ENCODE peak calls at places on chromosomes 16 and 17, in eight cellular contexts. One of them, this sample, is unnamed.

GRCh38 chr16:85651822-85652430 is 36.8 kb downstream of the GINS2 start:
- DNase-seq in KG1: no peak
- DNase-seq in nephron progenitor cell: no peak
- DNase-seq in OCI-LY7: no peak
- DNase-seq in NCI-H2171 treated with DMSO at 0.1 percent for 48 hours: peak
- DNase-seq in psoas muscle: peak
- DNase-seq in stimulated activated CD8-positive, alpha-beta memory T cell treated with anti-CD3 and anti-CD28 coated beads, Interleukin-15, amount 100 ng/mL, for 1 hour: no peak
- DNase-seq in GM23248: no peak
- DNase-seq in this sample: no peak

GRCh38 chr17:18129041-18129502 is 20.5 kb downstream of the MYO15A start:
- DNase-seq in KG1: no peak
- DNase-seq in nephron progenitor cell: no peak
- DNase-seq in OCI-LY7: no peak
- DNase-seq in NCI-H2171 treated with DMSO at 0.1 percent for 48 hours: no peak
- DNase-seq in psoas muscle: no peak
- DNase-seq in stimulated activated CD8-positive, alpha-beta memory T cell treated with anti-CD3 and anti-CD28 coated beads, Interleukin-15, amount 100 ng/mL, for 1 hour: no peak
- DNase-seq in GM23248: peak
- DNase-seq in this sample: peak

GRCh38 chr17:47252209-47252608 is 1.4 kb upstream of the ITGB3 start:
- DNase-seq in KG1: no peak
- DNase-seq in nephron progenitor cell: no peak
- DNase-seq in OCI-LY7: no peak
- DNase-seq in NCI-H2171 treated with DMSO at 0.1 percent for 48 hours: no peak
- DNase-seq in psoas muscle: no peak
- DNase-seq in stimulated activated CD8-positive, alpha-beta memory T cell treated with anti-CD3 and anti-CD28 coated beads, Interleukin-15, amount 100 ng/mL, for 1 hour: no peak
- DNase-seq in GM23248: no peak
- DNase-seq in this sample: no peak

GRCh38 chr17:8696951-8697745 is 47.5 kb downstream of the CCDC42 start:
- DNase-seq in KG1: no peak
- DNase-seq in nephron progenitor cell: peak
- DNase-seq in OCI-LY7: no peak
- DNase-seq in NCI-H2171 treated with DMSO at 0.1 percent for 48 hours: no peak
- DNase-seq in psoas muscle: no peak
- DNase-seq in stimulated activated CD8-positive, alpha-beta memory T cell treated with anti-CD3 and anti-CD28 coated beads, Interleukin-15, amount 100 ng/mL, for 1 hour: no peak
- DNase-seq in GM23248: no peak
- DNase-seq in this sample: no peak

GRCh38 chr17:61476476-61477203 is 24.4 kb downstream of the TBX4 start:
- DNase-seq in KG1: no peak
- DNase-seq in nephron progenitor cell: no peak
- DNase-seq in OCI-LY7: no peak
- DNase-seq in NCI-H2171 treated with DMSO at 0.1 percent for 48 hours: no peak
- DNase-seq in psoas muscle: no peak
- DNase-seq in stimulated activated CD8-positive, alpha-beta memory T cell treated with anti-CD3 and anti-CD28 coated beads, Interleukin-15, amount 100 ng/mL, for 1 hour: no peak
- DNase-seq in GM23248: no peak
- DNase-seq in this sample: no peak

GRCh38 chr17:82645516-82645915 is 2.7 kb downstream of the WDR45B start:
- DNase-seq in KG1: no peak
- DNase-seq in nephron progenitor cell: no peak
- DNase-seq in OCI-LY7: no peak
- DNase-seq in NCI-H2171 treated with DMSO at 0.1 percent for 48 hours: no peak
- DNase-seq in psoas muscle: no peak
- DNase-seq in stimulated activated CD8-positive, alpha-beta memory T cell treated with anti-CD3 and anti-CD28 coated beads, Interleukin-15, amount 100 ng/mL, for 1 hour: no peak
- DNase-seq in GM23248: peak
- DNase-seq in this sample: no peak

GRCh38 chr17:68036304-68037147 is 991 bp downstream of the KPNA2 start:
- DNase-seq in KG1: no peak
- DNase-seq in nephron progenitor cell: no peak
- DNase-seq in OCI-LY7: peak
- DNase-seq in NCI-H2171 treated with DMSO at 0.1 percent for 48 hours: no peak
- DNase-seq in psoas muscle: no peak
- DNase-seq in stimulated activated CD8-positive, alpha-beta memory T cell treated with anti-CD3 and anti-CD28 coated beads, Interleukin-15, amount 100 ng/mL, for 1 hour: no peak
- DNase-seq in GM23248: peak
- DNase-seq in this sample: no peak

GRCh38 chr17:50469005-50469605 is 425 bp upstream of the CHAD start:
- DNase-seq in KG1: no peak
- DNase-seq in nephron progenitor cell: peak
- DNase-seq in OCI-LY7: no peak
- DNase-seq in NCI-H2171 treated with DMSO at 0.1 percent for 48 hours: no peak
- DNase-seq in psoas muscle: no peak
- DNase-seq in stimulated activated CD8-positive, alpha-beta memory T cell treated with anti-CD3 and anti-CD28 coated beads, Interleukin-15, amount 100 ng/mL, for 1 hour: no peak
- DNase-seq in GM23248: peak
- DNase-seq in this sample: no peak

GRCh38 chr17:50359005-50359699 is 13.2 kb downstream of the XYLT2 start:
- DNase-seq in KG1: no peak
- DNase-seq in nephron progenitor cell: no peak
- DNase-seq in OCI-LY7: no peak
- DNase-seq in NCI-H2171 treated with DMSO at 0.1 percent for 48 hours: no peak
- DNase-seq in psoas muscle: no peak
- DNase-seq in stimulated activated CD8-positive, alpha-beta memory T cell treated with anti-CD3 and anti-CD28 coated beads, Interleukin-15, amount 100 ng/mL, for 1 hour: no peak
- DNase-seq in GM23248: no peak
- DNase-seq in this sample: no peak

GRCh38 chr17:68184141-68184571 is 63.7 kb upstream of the AMZ2 start:
- DNase-seq in KG1: no peak
- DNase-seq in nephron progenitor cell: no peak
- DNase-seq in OCI-LY7: no peak
- DNase-seq in NCI-H2171 treated with DMSO at 0.1 percent for 48 hours: no peak
- DNase-seq in psoas muscle: no peak
- DNase-seq in stimulated activated CD8-positive, alpha-beta memory T cell treated with anti-CD3 and anti-CD28 coated beads, Interleukin-15, amount 100 ng/mL, for 1 hour: no peak
- DNase-seq in GM23248: no peak
- DNase-seq in this sample: no peak

GRCh38 chr17:78179372-78179771 is 7.5 kb downstream of the TK1 start:
- DNase-seq in KG1: no peak
- DNase-seq in nephron progenitor cell: no peak
- DNase-seq in OCI-LY7: no peak
- DNase-seq in NCI-H2171 treated with DMSO at 0.1 percent for 48 hours: no peak
- DNase-seq in psoas muscle: peak
- DNase-seq in stimulated activated CD8-positive, alpha-beta memory T cell treated with anti-CD3 and anti-CD28 coated beads, Interleukin-15, amount 100 ng/mL, for 1 hour: no peak
- DNase-seq in GM23248: peak
- DNase-seq in this sample: no peak

GRCh38 chr16:85759631-85760419 is 8.9 kb upstream of the C16orf74 start:
- DNase-seq in KG1: peak
- DNase-seq in nephron progenitor cell: no peak
- DNase-seq in OCI-LY7: peak
- DNase-seq in NCI-H2171 treated with DMSO at 0.1 percent for 48 hours: peak
- DNase-seq in psoas muscle: no peak
- DNase-seq in stimulated activated CD8-positive, alpha-beta memory T cell treated with anti-CD3 and anti-CD28 coated beads, Interleukin-15, amount 100 ng/mL, for 1 hour: no peak
- DNase-seq in GM23248: peak
- DNase-seq in this sample: no peak

GRCh38 chr16:27844826-27845225 is 218.7 kb downstream of the GSG1L start:
- DNase-seq in KG1: no peak
- DNase-seq in nephron progenitor cell: no peak
- DNase-seq in OCI-LY7: no peak
- DNase-seq in NCI-H2171 treated with DMSO at 0.1 percent for 48 hours: no peak
- DNase-seq in psoas muscle: no peak
- DNase-seq in stimulated activated CD8-positive, alpha-beta memory T cell treated with anti-CD3 and anti-CD28 coated beads, Interleukin-15, amount 100 ng/mL, for 1 hour: no peak
- DNase-seq in GM23248: no peak
- DNase-seq in this sample: no peak

GRCh38 chr17:43591750-43592562 is 45.8 kb upstream of the ETV4 start:
- DNase-seq in KG1: no peak
- DNase-seq in nephron progenitor cell: peak
- DNase-seq in OCI-LY7: no peak
- DNase-seq in NCI-H2171 treated with DMSO at 0.1 percent for 48 hours: no peak
- DNase-seq in psoas muscle: peak
- DNase-seq in stimulated activated CD8-positive, alpha-beta memory T cell treated with anti-CD3 and anti-CD28 coated beads, Interleukin-15, amount 100 ng/mL, for 1 hour: no peak
- DNase-seq in GM23248: peak
- DNase-seq in this sample: peak

GRCh38 chr17:58335779-58336455 is 7.3 kb upstream of the TSPOAP1 start:
- DNase-seq in KG1: peak
- DNase-seq in nephron progenitor cell: no peak
- DNase-seq in OCI-LY7: peak
- DNase-seq in NCI-H2171 treated with DMSO at 0.1 percent for 48 hours: no peak
- DNase-seq in psoas muscle: no peak
- DNase-seq in stimulated activated CD8-positive, alpha-beta memory T cell treated with anti-CD3 and anti-CD28 coated beads, Interleukin-15, amount 100 ng/mL, for 1 hour: no peak
- DNase-seq in GM23248: no peak
- DNase-seq in this sample: no peak

GRCh38 chr16:27526169-27526568 is 23.5 kb downstream of the GTF3C1 start:
- DNase-seq in KG1: no peak
- DNase-seq in nephron progenitor cell: no peak
- DNase-seq in OCI-LY7: no peak
- DNase-seq in NCI-H2171 treated with DMSO at 0.1 percent for 48 hours: peak
- DNase-seq in psoas muscle: peak
- DNase-seq in stimulated activated CD8-positive, alpha-beta memory T cell treated with anti-CD3 and anti-CD28 coated beads, Interleukin-15, amount 100 ng/mL, for 1 hour: no peak
- DNase-seq in GM23248: no peak
- DNase-seq in this sample: no peak

GRCh38 chr17:42773290-42774035 is at the start of gene VPS25:
- DNase-seq in KG1: peak
- DNase-seq in nephron progenitor cell: peak
- DNase-seq in OCI-LY7: peak
- DNase-seq in NCI-H2171 treated with DMSO at 0.1 percent for 48 hours: peak
- DNase-seq in psoas muscle: peak
- DNase-seq in stimulated activated CD8-positive, alpha-beta memory T cell treated with anti-CD3 and anti-CD28 coated beads, Interleukin-15, amount 100 ng/mL, for 1 hour: peak
- DNase-seq in GM23248: peak
- DNase-seq in this sample: peak

GRCh38 chr16:2031081-2031577 is 4.4 kb downstream of the NHERF2 start:
- DNase-seq in KG1: no peak
- DNase-seq in nephron progenitor cell: no peak
- DNase-seq in OCI-LY7: no peak
- DNase-seq in NCI-H2171 treated with DMSO at 0.1 percent for 48 hours: no peak
- DNase-seq in psoas muscle: peak
- DNase-seq in stimulated activated CD8-positive, alpha-beta memory T cell treated with anti-CD3 and anti-CD28 coated beads, Interleukin-15, amount 100 ng/mL, for 1 hour: no peak
- DNase-seq in GM23248: no peak
- DNase-seq in this sample: no peak

GRCh38 chr17:80397686-80398085 is 17.3 kb upstream of the ENDOV start:
- DNase-seq in KG1: no peak
- DNase-seq in nephron progenitor cell: no peak
- DNase-seq in OCI-LY7: no peak
- DNase-seq in NCI-H2171 treated with DMSO at 0.1 percent for 48 hours: no peak
- DNase-seq in psoas muscle: no peak
- DNase-seq in stimulated activated CD8-positive, alpha-beta memory T cell treated with anti-CD3 and anti-CD28 coated beads, Interleukin-15, amount 100 ng/mL, for 1 hour: no peak
- DNase-seq in GM23248: no peak
- DNase-seq in this sample: no peak

GRCh38 chr17:52106638-52107261 is 51.8 kb downstream of the CA10 start:
- DNase-seq in KG1: peak
- DNase-seq in nephron progenitor cell: peak
- DNase-seq in OCI-LY7: peak
- DNase-seq in NCI-H2171 treated with DMSO at 0.1 percent for 48 hours: peak
- DNase-seq in psoas muscle: peak
- DNase-seq in stimulated activated CD8-positive, alpha-beta memory T cell treated with anti-CD3 and anti-CD28 coated beads, Interleukin-15, amount 100 ng/mL, for 1 hour: no peak
- DNase-seq in GM23248: peak
- DNase-seq in this sample: peak